ENCODE peak calls at places on chromosomes 12 and 14, in nine cellular contexts. K is cardiac muscle cell, V is astrocyte, Z is WERI-Rb-1, A is SJSA1, L is sigmoid colon, F is HL-60, S is A549, B is uterus. H is an unnamed sample.
A peak's percentile ranks its signal among the peaks of the same experiment; 100 is the strongest.

GRCh38 chr12:46383654-46384450 is 11.3 kb upstream of the SLC38A2 start:
- DNase-seq in K (peak; percentile 98), A (peak; percentile 89), L (peak; percentile 98), S (no peak), V (peak; percentile 90), Z (peak; percentile 71), F (no peak), B (peak; percentile 95), H (no peak)

GRCh38 chr12:49296836-49297694 is 2.1 kb downstream of the PRPH start:
- DNase-seq in Z (peak; percentile 88), B (no peak), A (peak; percentile 16), F (no peak), V (no peak), S (peak; percentile 86), L (peak; percentile 54), K (no peak), H (no peak)

GRCh38 chr12:69096669-69097364 is 142.6 kb upstream of the CPSF6 start:
- DNase-seq in F (no peak), L (no peak), V (peak; percentile 68), Z (no peak), S (no peak), K (peak; percentile 46), A (peak; percentile 61), B (no peak), H (no peak)

GRCh38 chr14:99273025-99273723 is 1.2 kb upstream of the BCL11B start:
- DNase-seq in K (peak; percentile 19), A (no peak), F (no peak), L (no peak), S (peak; percentile 54), V (no peak), Z (peak; percentile 82), B (no peak), H (no peak)

GRCh38 chr12:130086248-130086647 is 76.0 kb upstream of the FZD10 start:
- DNase-seq in S (no peak), L (no peak), V (no peak), Z (no peak), K (no peak), A (no peak), F (no peak), B (no peak), H (no peak)

GRCh38 chr14:62670526-62670925 is 374.7 kb downstream of the KCNH5 start:
- DNase-seq in V (peak; percentile 27), B (no peak), S (no peak), K (peak; percentile 11), F (no peak), L (no peak), Z (no peak), A (no peak), H (no peak)

GRCh38 chr14:79051009-79051710 is 881.0 kb downstream of the NRXN3 start:
- DNase-seq in B (no peak), L (no peak), K (no peak), Z (no peak), F (no peak), V (no peak), A (no peak), S (no peak), H (peak; percentile 1)

GRCh38 chr12:80101126-80101525 is 1.8 kb downstream of the OTOGL start:
- DNase-seq in L (no peak), Z (no peak), A (peak; percentile 12), F (peak; percentile 1), K (no peak), B (no peak), S (no peak), V (no peak), H (no peak)

GRCh38 chr12:13799574-13799973 is 181.8 kb downstream of the GRIN2B start:
- DNase-seq in A (no peak), B (no peak), Z (no peak), S (no peak), K (no peak), F (no peak), V (no peak), L (no peak), H (no peak)

DNA sequence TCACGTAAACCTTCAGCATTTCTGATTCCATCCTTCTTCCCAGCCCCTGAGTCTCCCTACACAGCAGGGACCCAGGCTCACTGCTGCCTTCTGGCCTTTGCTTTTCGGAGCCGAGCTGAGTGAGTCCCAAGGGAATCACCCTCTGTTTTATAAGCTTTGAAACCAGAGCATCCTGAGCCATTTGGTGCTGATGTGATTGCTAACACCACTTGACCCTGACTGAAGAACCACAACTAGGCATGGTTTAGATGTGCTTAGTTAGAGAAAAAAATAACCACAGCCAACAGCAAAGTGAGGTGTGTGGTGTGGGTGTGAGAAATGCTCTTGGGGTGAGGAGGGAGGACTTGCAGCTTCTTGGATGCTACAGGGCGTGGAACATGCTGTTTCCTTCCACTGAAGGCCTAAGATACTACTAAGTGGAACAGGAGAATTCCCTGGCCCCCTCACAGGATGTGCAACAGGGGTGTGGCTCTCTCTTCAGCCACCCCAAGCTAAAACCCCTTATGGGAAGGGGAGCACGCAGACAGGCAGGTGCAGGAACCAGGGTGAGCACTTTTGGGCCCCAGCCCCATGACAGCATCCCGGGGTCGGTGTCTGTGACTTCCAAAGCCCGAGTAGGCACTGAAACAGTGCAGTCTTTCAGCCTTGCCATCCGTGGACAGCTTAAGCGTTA is at the start of gene TC2N:
- DNase-seq in V (no peak), B (no peak), L (no peak), Z (no peak), K (no peak), A (no peak), S (no peak), F (no peak), H (no peak)
- H3K4me3 ChIP-seq in V (no peak within 1 kb of the TSS), B (no peak within 1 kb of the TSS), L (no peak within 1 kb of the TSS), Z (no peak within 1 kb of the TSS), K (no peak within 1 kb of the TSS), A (no peak within 1 kb of the TSS), S (no peak within 1 kb of the TSS), F (no peak within 1 kb of the TSS), H (no peak within 1 kb of the TSS)

DNA sequence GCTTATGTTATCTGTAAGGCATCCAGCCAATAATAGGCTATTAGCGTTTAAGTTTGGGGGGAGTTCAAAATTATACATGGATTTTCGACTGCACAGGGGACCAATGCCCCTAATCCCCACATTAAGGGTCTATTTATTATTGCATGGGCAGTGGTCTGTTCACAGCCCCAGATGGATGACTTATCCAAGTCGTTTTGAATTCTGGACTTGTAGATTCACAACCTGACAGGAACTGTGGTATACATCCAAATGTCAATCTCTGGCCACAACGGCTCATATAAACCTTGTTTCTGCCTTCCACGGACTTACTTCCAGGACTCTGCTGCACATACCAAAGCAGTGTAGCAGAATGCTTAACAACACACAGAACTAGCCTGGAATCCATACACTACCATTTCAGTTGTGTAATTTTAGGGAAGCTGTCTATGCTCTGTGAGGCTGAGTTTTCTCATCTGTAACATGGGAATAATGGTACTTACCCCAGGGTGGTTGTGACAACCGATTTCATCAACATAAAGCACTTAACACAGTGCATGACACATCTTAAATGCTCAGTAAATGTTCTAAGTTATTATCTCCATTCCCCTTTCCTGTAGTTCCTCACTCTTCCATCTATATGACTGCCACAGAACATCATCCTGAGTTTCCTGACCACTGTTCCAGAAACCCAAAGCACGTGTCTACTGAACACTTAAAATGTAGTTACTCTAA is 3.7 kb downstream of the DDX24 start:
- DNase-seq in K (no peak), S (no peak), L (no peak), V (no peak), F (no peak), A (no peak), Z (no peak), B (no peak), H (no peak)
- H3K4me3 ChIP-seq in K (peak overlapping the region; percentile 5), S (no peak overlapping the region), L (peak overlapping the region; percentile 8), V (no peak overlapping the region), F (no peak overlapping the region), A (no peak overlapping the region), Z (no peak overlapping the region), B (no peak overlapping the region), H (no peak overlapping the region)

DNA sequence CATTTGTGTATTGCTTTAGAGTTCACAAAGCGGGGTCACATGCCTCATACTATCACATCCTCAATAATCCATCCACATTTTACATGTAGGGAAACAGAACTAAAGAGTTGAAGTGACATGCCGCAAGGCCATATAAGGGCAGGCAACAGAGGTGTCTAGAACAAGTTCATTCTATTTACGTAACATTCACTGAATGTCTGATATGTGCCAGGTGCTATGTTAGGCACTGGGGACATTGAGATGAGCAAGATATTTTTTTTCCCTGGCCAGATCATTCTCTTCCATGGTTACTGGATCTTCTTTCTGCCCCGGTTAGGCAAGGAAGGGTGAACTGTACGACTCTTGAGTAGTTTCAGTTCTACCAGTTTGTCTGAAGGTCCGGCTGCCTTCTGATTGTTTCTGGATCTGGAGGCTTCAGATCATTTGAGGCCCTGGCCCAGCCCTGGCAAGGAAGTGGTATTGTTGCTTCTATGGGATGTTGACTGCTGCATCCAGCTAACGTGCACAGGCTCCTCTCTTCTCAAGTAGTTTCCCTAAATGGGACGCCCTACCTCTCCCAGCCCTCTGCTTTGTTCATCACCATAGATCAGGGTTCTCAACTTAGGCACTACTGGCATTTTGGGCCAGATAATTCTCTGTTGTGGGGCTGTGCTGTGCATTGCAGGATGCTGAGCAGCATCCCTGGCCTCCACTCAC is 12.1 kb downstream of the GPATCH2L start:
- DNase-seq in K (no peak), Z (no peak), F (no peak), L (no peak), V (no peak), S (no peak), B (no peak), A (no peak), H (no peak)
- H3K4me3 ChIP-seq in K (no peak overlapping the region), Z (no peak overlapping the region), F (no peak overlapping the region), L (no peak overlapping the region), V (no peak overlapping the region), S (no peak overlapping the region), B (no peak overlapping the region), A (no peak overlapping the region), H (no peak overlapping the region)

GRCh38 chr14:35881280-35881679 is 55.1 kb downstream of the BRMS1L start:
- DNase-seq in V (no peak), A (no peak), K (no peak), Z (no peak), S (no peak), B (no peak), F (no peak), L (no peak), H (no peak)

GRCh38 chr14:35878272-35879140 is 52.4 kb downstream of the BRMS1L start:
- DNase-seq in B (peak; percentile 49), F (no peak), V (peak; percentile 87), S (peak; percentile 41), K (peak; percentile 92), L (no peak), A (peak; percentile 87), Z (no peak), H (peak; percentile 62)

GRCh38 chr14:35879654-35880249 is 53.6 kb downstream of the BRMS1L start:
- DNase-seq in L (no peak), V (peak; percentile 6), S (peak; percentile 36), Z (no peak), B (no peak), K (peak; percentile 34), A (no peak), F (no peak), H (no peak)

GRCh38 chr14:35877276-35877675 is 51.1 kb downstream of the BRMS1L start:
- DNase-seq in Z (no peak), B (no peak), A (peak; percentile 28), F (no peak), V (peak; percentile 28), L (no peak), K (peak; percentile 27), S (peak; percentile 24), H (no peak)

DNA sequence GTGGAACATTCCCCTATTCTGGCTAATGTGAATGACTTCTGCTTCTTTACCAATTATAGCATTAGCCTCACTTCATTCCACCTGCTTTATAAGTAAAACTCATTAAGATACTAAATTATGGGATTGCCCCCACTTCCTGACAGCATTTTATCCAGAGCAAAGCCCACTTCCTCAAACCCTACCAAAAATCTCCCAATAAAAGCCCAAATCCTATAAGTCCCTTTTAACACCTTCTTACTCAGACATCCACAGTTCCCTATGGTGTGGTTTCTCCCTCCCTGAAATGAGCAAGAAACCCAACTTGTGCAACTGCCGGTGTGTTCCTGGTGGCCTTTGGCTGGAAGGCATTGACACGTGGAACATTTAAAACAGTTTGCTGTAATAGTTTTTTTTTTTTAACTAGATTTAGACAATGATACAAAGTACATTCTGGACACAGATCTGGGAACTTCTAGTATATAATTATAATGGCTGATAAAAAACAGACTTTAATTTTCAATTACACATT is 53.1 kb downstream of the BRMS1L start:
- DNase-seq in B (no peak), V (peak; percentile 68), L (no peak), A (no peak), K (peak; percentile 38), Z (no peak), S (no peak), F (peak; percentile 18), H (peak; percentile 22)
- H3K4me3 ChIP-seq in B (no peak overlapping the region), V (peak overlapping the region; percentile 23), L (no peak overlapping the region), A (no peak overlapping the region), K (no peak overlapping the region), Z (no peak overlapping the region), S (no peak overlapping the region), F (no peak overlapping the region), H (no peak overlapping the region)

H was measured in epithelial cell of proximal tubule.